ENCODE peak calls at places on chromosomes 6 and 20, in nine cellular contexts. One of them, this sample, is unnamed. For H3K4me1, the result is how much of the 10 kb centered on the place peaks cover.

GRCh38 chr6:26232950-26233607 is 131.9 kb upstream of the BTN3A2 start:
- DNase-seq in effector memory CD4-positive, alpha-beta T cell: no peak
- DNase-seq in transverse colon: no peak
- DNase-seq in right cardiac atrium: no peak
- DNase-seq in cardiac muscle cell: no peak
- DNase-seq in A549: peak
- DNase-seq in upper lobe of left lung: no peak
- DNase-seq in Panc1: no peak
- DNase-seq in naive thymus-derived CD4-positive, alpha-beta T cell: peak
- DNase-seq in this sample: peak

GRCh38 chr6:66897576-66897975 is 1190.5 kb upstream of the EYS start:
- DNase-seq in effector memory CD4-positive, alpha-beta T cell: no peak
- DNase-seq in transverse colon: no peak
- DNase-seq in right cardiac atrium: no peak
- DNase-seq in cardiac muscle cell: no peak
- DNase-seq in A549: peak
- DNase-seq in upper lobe of left lung: no peak
- DNase-seq in Panc1: no peak
- DNase-seq in naive thymus-derived CD4-positive, alpha-beta T cell: peak
- DNase-seq in this sample: no peak

GRCh38 chr20:51910202-51911050 is 108.1 kb upstream of the SALL4 start:
- DNase-seq in effector memory CD4-positive, alpha-beta T cell: no peak
- DNase-seq in transverse colon: no peak
- DNase-seq in right cardiac atrium: no peak
- DNase-seq in cardiac muscle cell: peak
- DNase-seq in A549: peak
- DNase-seq in upper lobe of left lung: no peak
- DNase-seq in Panc1: no peak
- DNase-seq in naive thymus-derived CD4-positive, alpha-beta T cell: no peak
- DNase-seq in this sample: peak

GRCh38 chr6:158543606-158544185 is 16.2 kb upstream of the TMEM181 start:
- DNase-seq in effector memory CD4-positive, alpha-beta T cell: no peak
- DNase-seq in transverse colon: no peak
- DNase-seq in right cardiac atrium: no peak
- DNase-seq in cardiac muscle cell: no peak
- DNase-seq in A549: no peak
- DNase-seq in upper lobe of left lung: no peak
- DNase-seq in Panc1: no peak
- DNase-seq in naive thymus-derived CD4-positive, alpha-beta T cell: no peak
- DNase-seq in this sample: no peak

GRCh38 chr20:46293084-46293483 is 15.2 kb downstream of the CDH22 start:
- DNase-seq in effector memory CD4-positive, alpha-beta T cell: no peak
- DNase-seq in transverse colon: no peak
- DNase-seq in right cardiac atrium: no peak
- DNase-seq in cardiac muscle cell: peak
- DNase-seq in A549: peak
- DNase-seq in upper lobe of left lung: no peak
- DNase-seq in Panc1: no peak
- DNase-seq in naive thymus-derived CD4-positive, alpha-beta T cell: no peak
- DNase-seq in this sample: peak

GRCh38 chr6:26187981-26188635 is 100.9 kb downstream of the HFE start:
- DNase-seq in effector memory CD4-positive, alpha-beta T cell: peak
- DNase-seq in transverse colon: peak
- DNase-seq in right cardiac atrium: no peak
- DNase-seq in cardiac muscle cell: peak
- DNase-seq in A549: peak
- DNase-seq in upper lobe of left lung: no peak
- DNase-seq in Panc1: no peak
- DNase-seq in naive thymus-derived CD4-positive, alpha-beta T cell: peak
- DNase-seq in this sample: no peak

GRCh38 chr20:24379116-24379927 is 90.1 kb upstream of the SYNDIG1 start:
- DNase-seq in effector memory CD4-positive, alpha-beta T cell: no peak
- DNase-seq in transverse colon: peak
- DNase-seq in right cardiac atrium: peak
- DNase-seq in cardiac muscle cell: no peak
- DNase-seq in A549: peak
- DNase-seq in upper lobe of left lung: no peak
- DNase-seq in Panc1: no peak
- DNase-seq in naive thymus-derived CD4-positive, alpha-beta T cell: no peak
- DNase-seq in this sample: peak

GRCh38 chr6:37134622-37135191 is 35.2 kb upstream of the PIM1 start:
- DNase-seq in effector memory CD4-positive, alpha-beta T cell: peak
- DNase-seq in transverse colon: peak
- DNase-seq in right cardiac atrium: no peak
- DNase-seq in cardiac muscle cell: no peak
- DNase-seq in A549: peak
- DNase-seq in upper lobe of left lung: no peak
- DNase-seq in Panc1: peak
- DNase-seq in naive thymus-derived CD4-positive, alpha-beta T cell: no peak
- DNase-seq in this sample: peak

GRCh38 chr6:170253226-170253909 is 37.5 kb downstream of the DLL1 start:
- DNase-seq in effector memory CD4-positive, alpha-beta T cell: no peak
- DNase-seq in transverse colon: no peak
- DNase-seq in right cardiac atrium: no peak
- DNase-seq in cardiac muscle cell: no peak
- DNase-seq in A549: no peak
- DNase-seq in upper lobe of left lung: no peak
- DNase-seq in Panc1: no peak
- DNase-seq in naive thymus-derived CD4-positive, alpha-beta T cell: no peak
- DNase-seq in this sample: no peak

GRCh38 chr6:111866857-111867256 is 6.4 kb downstream of the FYN start:
- DNase-seq in effector memory CD4-positive, alpha-beta T cell: no peak
- DNase-seq in transverse colon: no peak
- DNase-seq in right cardiac atrium: no peak
- DNase-seq in cardiac muscle cell: no peak
- DNase-seq in A549: no peak
- DNase-seq in upper lobe of left lung: no peak
- DNase-seq in Panc1: no peak
- DNase-seq in naive thymus-derived CD4-positive, alpha-beta T cell: no peak
- DNase-seq in this sample: no peak

GRCh38 chr6:111864138-111865048 is 8.9 kb downstream of the FYN start:
- DNase-seq in effector memory CD4-positive, alpha-beta T cell: no peak
- DNase-seq in transverse colon: no peak
- DNase-seq in right cardiac atrium: no peak
- DNase-seq in cardiac muscle cell: no peak
- DNase-seq in A549: no peak
- DNase-seq in upper lobe of left lung: no peak
- DNase-seq in Panc1: no peak
- DNase-seq in naive thymus-derived CD4-positive, alpha-beta T cell: no peak
- DNase-seq in this sample: no peak

GRCh38 chr6:111865909-111866546 is 7.2 kb downstream of the FYN start:
- DNase-seq in effector memory CD4-positive, alpha-beta T cell: no peak
- DNase-seq in transverse colon: no peak
- DNase-seq in right cardiac atrium: no peak
- DNase-seq in cardiac muscle cell: no peak
- DNase-seq in A549: no peak
- DNase-seq in upper lobe of left lung: no peak
- DNase-seq in Panc1: no peak
- DNase-seq in naive thymus-derived CD4-positive, alpha-beta T cell: no peak
- DNase-seq in this sample: no peak

GRCh38 chr6:111862727-111863126 is 10.5 kb downstream of the FYN start:
- DNase-seq in effector memory CD4-positive, alpha-beta T cell: no peak
- DNase-seq in transverse colon: no peak
- DNase-seq in right cardiac atrium: no peak
- DNase-seq in cardiac muscle cell: no peak
- DNase-seq in A549: no peak
- DNase-seq in upper lobe of left lung: no peak
- DNase-seq in Panc1: no peak
- DNase-seq in naive thymus-derived CD4-positive, alpha-beta T cell: no peak
- DNase-seq in this sample: no peak

DNA sequence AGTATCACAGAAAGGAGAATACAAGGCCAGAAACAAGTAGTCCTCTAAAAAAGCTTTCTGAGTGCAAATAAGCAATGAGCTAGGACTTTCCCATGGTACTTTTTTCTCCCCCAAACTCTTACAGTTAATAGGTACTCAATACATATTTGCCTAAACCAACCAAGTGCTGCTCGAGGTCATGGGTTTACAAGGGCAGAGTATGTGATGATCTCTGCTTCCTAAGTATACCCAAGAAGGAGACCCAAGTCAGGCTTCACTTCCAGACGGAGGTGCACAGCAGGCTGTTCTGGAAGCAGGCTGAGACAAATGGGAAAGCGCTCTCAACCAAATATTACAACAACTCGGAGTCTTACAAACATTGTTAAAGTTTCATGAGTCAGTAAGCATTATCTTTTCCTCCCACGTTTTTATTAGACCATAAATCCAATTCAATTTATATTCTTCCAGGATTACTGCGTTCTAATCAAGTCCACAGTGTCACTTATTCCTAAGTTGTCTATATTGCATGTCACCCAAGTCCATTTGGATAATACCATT is 8.1 kb downstream of the FYN start:
- DNase-seq in effector memory CD4-positive, alpha-beta T cell: no peak
- DNase-seq in transverse colon: no peak
- DNase-seq in right cardiac atrium: no peak
- DNase-seq in cardiac muscle cell: no peak
- DNase-seq in A549: no peak
- DNase-seq in upper lobe of left lung: no peak
- DNase-seq in Panc1: no peak
- DNase-seq in naive thymus-derived CD4-positive, alpha-beta T cell: no peak
- DNase-seq in this sample: no peak
- H3K4me3 ChIP-seq in effector memory CD4-positive, alpha-beta T cell: peak
- H3K4me3 ChIP-seq in transverse colon: no peak
- H3K4me3 ChIP-seq in right cardiac atrium: no peak
- H3K4me3 ChIP-seq in cardiac muscle cell: no peak
- H3K4me3 ChIP-seq in A549: no peak
- H3K4me3 ChIP-seq in upper lobe of left lung: no peak
- H3K4me3 ChIP-seq in Panc1: no peak
- H3K4me3 ChIP-seq in naive thymus-derived CD4-positive, alpha-beta T cell: no peak
- H3K4me3 ChIP-seq in this sample: no peak

GRCh38 chr6:156786652-156787051 is 9.5 kb downstream of the ARID1B start:
- DNase-seq in effector memory CD4-positive, alpha-beta T cell: no peak
- DNase-seq in transverse colon: no peak
- DNase-seq in right cardiac atrium: no peak
- DNase-seq in cardiac muscle cell: no peak
- DNase-seq in A549: no peak
- DNase-seq in upper lobe of left lung: no peak
- DNase-seq in Panc1: no peak
- DNase-seq in naive thymus-derived CD4-positive, alpha-beta T cell: no peak
- DNase-seq in this sample: no peak
- H3K4me1 ChIP-seq in effector memory CD4-positive, alpha-beta T cell: under half
- H3K4me1 ChIP-seq in transverse colon: under half
- H3K4me1 ChIP-seq in right cardiac atrium: under half
- H3K4me1 ChIP-seq in cardiac muscle cell: half or more
- H3K4me1 ChIP-seq in A549: under half
- H3K4me1 ChIP-seq in upper lobe of left lung: under half
- H3K4me1 ChIP-seq in Panc1: half or more
- H3K4me1 ChIP-seq in naive thymus-derived CD4-positive, alpha-beta T cell: under half
- H3K4me1 ChIP-seq in this sample: under half

DNA sequence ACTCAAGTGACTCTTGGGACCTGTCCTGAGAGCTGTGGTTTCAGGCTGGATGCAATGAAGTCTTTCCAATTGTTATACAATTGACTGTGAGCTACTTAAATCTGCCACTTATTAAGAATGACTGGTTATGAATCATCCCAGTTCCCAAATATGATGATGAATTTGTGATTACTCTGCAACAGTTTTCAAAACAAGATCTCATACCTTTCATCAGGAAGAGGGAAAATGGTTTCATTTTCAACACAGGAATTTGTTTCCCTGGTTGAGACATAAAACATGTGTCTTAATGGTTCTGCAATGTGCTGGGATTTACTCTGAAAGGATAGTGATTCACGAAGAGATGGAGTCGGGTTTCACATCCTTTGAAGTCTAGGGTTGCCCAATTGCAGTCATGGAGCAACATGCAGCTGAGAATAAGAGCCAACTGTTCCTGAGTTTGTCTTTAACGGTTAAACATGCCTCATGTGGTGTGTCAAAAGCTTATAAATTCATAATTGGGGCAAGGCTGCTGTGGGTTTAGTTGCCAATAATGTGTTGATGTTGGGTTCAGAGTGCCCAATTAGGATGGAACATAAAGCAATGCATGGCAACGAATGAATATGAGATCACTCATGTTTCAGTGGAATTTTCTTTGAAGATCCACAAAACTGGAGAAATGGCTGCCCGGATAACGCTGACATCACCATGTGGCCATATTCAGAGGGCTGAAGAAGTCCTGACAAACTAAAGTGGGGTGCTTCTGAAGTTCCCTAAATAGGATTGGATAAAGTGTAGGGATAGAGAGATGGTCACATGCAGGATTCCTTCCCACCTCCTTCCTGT is 41.0 kb downstream of the CYP24A1 start:
- DNase-seq in effector memory CD4-positive, alpha-beta T cell: no peak
- DNase-seq in transverse colon: peak
- DNase-seq in right cardiac atrium: no peak
- DNase-seq in cardiac muscle cell: peak
- DNase-seq in A549: peak
- DNase-seq in upper lobe of left lung: no peak
- DNase-seq in Panc1: peak
- DNase-seq in naive thymus-derived CD4-positive, alpha-beta T cell: no peak
- DNase-seq in this sample: peak
- H3K27ac ChIP-seq in effector memory CD4-positive, alpha-beta T cell: no peak
- H3K27ac ChIP-seq in transverse colon: peak
- H3K27ac ChIP-seq in right cardiac atrium: no peak
- H3K27ac ChIP-seq in cardiac muscle cell: no peak
- H3K27ac ChIP-seq in A549: peak
- H3K27ac ChIP-seq in upper lobe of left lung: peak
- H3K27ac ChIP-seq in Panc1: no peak
- H3K27ac ChIP-seq in naive thymus-derived CD4-positive, alpha-beta T cell: no peak
- H3K27ac ChIP-seq in this sample: peak

DNA sequence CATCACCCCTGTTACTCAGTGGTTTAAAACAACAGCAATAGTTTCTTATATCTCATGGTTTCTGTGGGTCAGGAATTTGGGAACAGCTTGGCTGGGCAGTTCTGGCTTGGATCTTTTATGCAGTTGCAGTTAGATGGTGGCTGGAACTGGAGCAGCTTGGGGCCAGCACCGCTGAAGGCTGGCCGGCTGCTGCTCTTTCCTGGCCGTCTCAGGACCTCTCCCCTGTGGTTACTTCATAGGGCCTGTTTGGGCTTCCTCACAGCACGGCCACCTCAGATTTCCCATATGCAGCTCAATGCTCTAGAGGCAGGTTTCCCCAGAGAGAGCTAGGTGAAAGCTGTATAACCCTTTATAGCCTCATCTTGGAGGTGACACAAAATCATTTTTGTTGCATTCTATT is 15.6 kb downstream of the PKIG start:
- DNase-seq in effector memory CD4-positive, alpha-beta T cell: no peak
- DNase-seq in transverse colon: no peak
- DNase-seq in right cardiac atrium: peak
- DNase-seq in cardiac muscle cell: no peak
- DNase-seq in A549: no peak
- DNase-seq in upper lobe of left lung: no peak
- DNase-seq in Panc1: no peak
- DNase-seq in naive thymus-derived CD4-positive, alpha-beta T cell: no peak
- DNase-seq in this sample: no peak
- H3K4me3 ChIP-seq in effector memory CD4-positive, alpha-beta T cell: no peak
- H3K4me3 ChIP-seq in transverse colon: no peak
- H3K4me3 ChIP-seq in right cardiac atrium: peak
- H3K4me3 ChIP-seq in cardiac muscle cell: no peak
- H3K4me3 ChIP-seq in A549: no peak
- H3K4me3 ChIP-seq in upper lobe of left lung: no peak
- H3K4me3 ChIP-seq in Panc1: no peak
- H3K4me3 ChIP-seq in naive thymus-derived CD4-positive, alpha-beta T cell: no peak
- H3K4me3 ChIP-seq in this sample: no peak

This sample was measured in SJSA1.